ENCODE peak calls at places on chromosome 4, in nine cellular contexts. One of them, this sample, is unnamed.
A peak's percentile ranks its signal among the peaks of the same experiment; 100 is the strongest.

GRCh38 chr4:162115323-162115722 is 48.5 kb downstream of the FSTL5 start:
- DNase-seq in mucosa of gallbladder: no peak
- DNase-seq in H7: no peak
- DNase-seq in amniotic stem cell: no peak
- DNase-seq in activated T-helper 1 cell treated with anti-CD3 and anti-CD28 coated beads, Interleukin-2, amount 50 U/mL, for 16 hours: no peak
- DNase-seq in bronchial epithelial cell: no peak
- DNase-seq in A549: no peak
- DNase-seq in upper lobe of right lung: no peak
- DNase-seq in ascending aorta: no peak
- DNase-seq in this sample: no peak

GRCh38 chr4:97910005-97910404 is 233.3 kb downstream of the STPG2 start:
- DNase-seq in ascending aorta: no peak
- DNase-seq in A549: peak; percentile 5
- DNase-seq in upper lobe of right lung: no peak
- DNase-seq in mucosa of gallbladder: peak; percentile 23
- DNase-seq in amniotic stem cell: no peak
- DNase-seq in H7: peak; percentile 56
- DNase-seq in activated T-helper 1 cell treated with anti-CD3 and anti-CD28 coated beads, Interleukin-2, amount 50 U/mL, for 16 hours: no peak
- DNase-seq in bronchial epithelial cell: peak; percentile 3
- DNase-seq in this sample: peak; percentile 10

GRCh38 chr4:34091451-34091850 is 2152.9 kb downstream of the ARAP2 start:
- DNase-seq in amniotic stem cell: no peak
- DNase-seq in upper lobe of right lung: no peak
- DNase-seq in mucosa of gallbladder: no peak
- DNase-seq in activated T-helper 1 cell treated with anti-CD3 and anti-CD28 coated beads, Interleukin-2, amount 50 U/mL, for 16 hours: no peak
- DNase-seq in bronchial epithelial cell: no peak
- DNase-seq in H7: no peak
- DNase-seq in ascending aorta: no peak
- DNase-seq in A549: no peak
- DNase-seq in this sample: no peak

GRCh38 chr4:139607302-139608060 is 51.5 kb upstream of the SETD7 start:
- DNase-seq in amniotic stem cell: no peak
- DNase-seq in upper lobe of right lung: no peak
- DNase-seq in H7: no peak
- DNase-seq in bronchial epithelial cell: no peak
- DNase-seq in activated T-helper 1 cell treated with anti-CD3 and anti-CD28 coated beads, Interleukin-2, amount 50 U/mL, for 16 hours: no peak
- DNase-seq in A549: no peak
- DNase-seq in mucosa of gallbladder: no peak
- DNase-seq in ascending aorta: no peak
- DNase-seq in this sample: no peak

GRCh38 chr4:25437951-25438350 is 60.9 kb downstream of the ANAPC4 start:
- DNase-seq in upper lobe of right lung: no peak
- DNase-seq in amniotic stem cell: no peak
- DNase-seq in H7: no peak
- DNase-seq in A549: no peak
- DNase-seq in ascending aorta: no peak
- DNase-seq in activated T-helper 1 cell treated with anti-CD3 and anti-CD28 coated beads, Interleukin-2, amount 50 U/mL, for 16 hours: no peak
- DNase-seq in bronchial epithelial cell: no peak
- DNase-seq in mucosa of gallbladder: no peak
- DNase-seq in this sample: no peak

GRCh38 chr4:8342651-8343050 is 73.1 kb downstream of the HTRA3 start:
- DNase-seq in activated T-helper 1 cell treated with anti-CD3 and anti-CD28 coated beads, Interleukin-2, amount 50 U/mL, for 16 hours: no peak
- DNase-seq in ascending aorta: no peak
- DNase-seq in A549: no peak
- DNase-seq in upper lobe of right lung: no peak
- DNase-seq in H7: peak; percentile 92
- DNase-seq in bronchial epithelial cell: no peak
- DNase-seq in mucosa of gallbladder: no peak
- DNase-seq in amniotic stem cell: no peak
- DNase-seq in this sample: no peak

GRCh38 chr4:14726441-14727405 is 275.6 kb upstream of the CPEB2 start:
- DNase-seq in H7: no peak
- DNase-seq in amniotic stem cell: peak; percentile 43
- DNase-seq in mucosa of gallbladder: peak; percentile 23
- DNase-seq in activated T-helper 1 cell treated with anti-CD3 and anti-CD28 coated beads, Interleukin-2, amount 50 U/mL, for 16 hours: no peak
- DNase-seq in A549: peak; percentile 40
- DNase-seq in bronchial epithelial cell: peak; percentile 95
- DNase-seq in ascending aorta: no peak
- DNase-seq in upper lobe of right lung: no peak
- DNase-seq in this sample: no peak

GRCh38 chr4:175263537-175263936 is 345.4 kb downstream of the ADAM29 start:
- DNase-seq in activated T-helper 1 cell treated with anti-CD3 and anti-CD28 coated beads, Interleukin-2, amount 50 U/mL, for 16 hours: no peak
- DNase-seq in amniotic stem cell: no peak
- DNase-seq in H7: no peak
- DNase-seq in mucosa of gallbladder: no peak
- DNase-seq in A549: no peak
- DNase-seq in bronchial epithelial cell: no peak
- DNase-seq in ascending aorta: no peak
- DNase-seq in upper lobe of right lung: no peak
- DNase-seq in this sample: no peak

GRCh38 chr4:26420903-26421302 is 69.4 kb downstream of the CCKAR start:
- DNase-seq in amniotic stem cell: no peak
- DNase-seq in activated T-helper 1 cell treated with anti-CD3 and anti-CD28 coated beads, Interleukin-2, amount 50 U/mL, for 16 hours: no peak
- DNase-seq in bronchial epithelial cell: no peak
- DNase-seq in A549: no peak
- DNase-seq in ascending aorta: no peak
- DNase-seq in H7: peak; percentile 7
- DNase-seq in upper lobe of right lung: no peak
- DNase-seq in mucosa of gallbladder: no peak
- DNase-seq in this sample: no peak

GRCh38 chr4:152780267-152780811 is 585 bp downstream of the ARFIP1 start:
- DNase-seq in mucosa of gallbladder: no peak
- DNase-seq in amniotic stem cell: peak; percentile 8
- DNase-seq in A549: no peak
- DNase-seq in H7: no peak
- DNase-seq in bronchial epithelial cell: no peak
- DNase-seq in ascending aorta: no peak
- DNase-seq in upper lobe of right lung: no peak
- DNase-seq in activated T-helper 1 cell treated with anti-CD3 and anti-CD28 coated beads, Interleukin-2, amount 50 U/mL, for 16 hours: no peak
- DNase-seq in this sample: no peak

GRCh38 chr4:1172971-1173757 is 781 bp upstream of the SPON2 start:
- DNase-seq in upper lobe of right lung: peak; percentile 61
- DNase-seq in amniotic stem cell: no peak
- DNase-seq in bronchial epithelial cell: no peak
- DNase-seq in activated T-helper 1 cell treated with anti-CD3 and anti-CD28 coated beads, Interleukin-2, amount 50 U/mL, for 16 hours: no peak
- DNase-seq in A549: peak; percentile 56
- DNase-seq in mucosa of gallbladder: no peak
- DNase-seq in H7: no peak
- DNase-seq in ascending aorta: no peak
- DNase-seq in this sample: no peak

GRCh38 chr4:138673053-138673452 is 342.5 kb upstream of the NOCT start:
- DNase-seq in bronchial epithelial cell: no peak
- DNase-seq in activated T-helper 1 cell treated with anti-CD3 and anti-CD28 coated beads, Interleukin-2, amount 50 U/mL, for 16 hours: no peak
- DNase-seq in A549: no peak
- DNase-seq in amniotic stem cell: no peak
- DNase-seq in ascending aorta: no peak
- DNase-seq in H7: no peak
- DNase-seq in mucosa of gallbladder: no peak
- DNase-seq in upper lobe of right lung: no peak
- DNase-seq in this sample: no peak

GRCh38 chr4:98969813-98970212 is 25.7 kb upstream of the METAP1 start:
- DNase-seq in H7: no peak
- DNase-seq in upper lobe of right lung: no peak
- DNase-seq in mucosa of gallbladder: no peak
- DNase-seq in amniotic stem cell: no peak
- DNase-seq in activated T-helper 1 cell treated with anti-CD3 and anti-CD28 coated beads, Interleukin-2, amount 50 U/mL, for 16 hours: no peak
- DNase-seq in bronchial epithelial cell: no peak
- DNase-seq in ascending aorta: no peak
- DNase-seq in A549: no peak
- DNase-seq in this sample: no peak

GRCh38 chr4:56668267-56668666 is 12.8 kb downstream of the HOPX start:
- DNase-seq in A549: no peak
- DNase-seq in ascending aorta: no peak
- DNase-seq in H7: peak; percentile 55
- DNase-seq in bronchial epithelial cell: no peak
- DNase-seq in activated T-helper 1 cell treated with anti-CD3 and anti-CD28 coated beads, Interleukin-2, amount 50 U/mL, for 16 hours: no peak
- DNase-seq in upper lobe of right lung: no peak
- DNase-seq in mucosa of gallbladder: no peak
- DNase-seq in amniotic stem cell: no peak
- DNase-seq in this sample: peak; percentile 8

GRCh38 chr4:99861120-99861905 is 32.9 kb downstream of the LAMTOR3 start:
- DNase-seq in upper lobe of right lung: no peak
- DNase-seq in mucosa of gallbladder: no peak
- DNase-seq in bronchial epithelial cell: no peak
- DNase-seq in activated T-helper 1 cell treated with anti-CD3 and anti-CD28 coated beads, Interleukin-2, amount 50 U/mL, for 16 hours: no peak
- DNase-seq in amniotic stem cell: no peak
- DNase-seq in ascending aorta: no peak
- DNase-seq in H7: no peak
- DNase-seq in A549: no peak
- DNase-seq in this sample: no peak

GRCh38 chr4:143351149-143351691 is 14.5 kb downstream of the GAB1 start:
- DNase-seq in activated T-helper 1 cell treated with anti-CD3 and anti-CD28 coated beads, Interleukin-2, amount 50 U/mL, for 16 hours: no peak
- DNase-seq in ascending aorta: no peak
- DNase-seq in A549: no peak
- DNase-seq in upper lobe of right lung: no peak
- DNase-seq in amniotic stem cell: no peak
- DNase-seq in H7: no peak
- DNase-seq in bronchial epithelial cell: no peak
- DNase-seq in mucosa of gallbladder: no peak
- DNase-seq in this sample: no peak

GRCh38 chr4:3310301-3311094 is 17.7 kb downstream of the RGS12 start:
- DNase-seq in activated T-helper 1 cell treated with anti-CD3 and anti-CD28 coated beads, Interleukin-2, amount 50 U/mL, for 16 hours: no peak
- DNase-seq in mucosa of gallbladder: no peak
- DNase-seq in A549: no peak
- DNase-seq in amniotic stem cell: no peak
- DNase-seq in upper lobe of right lung: peak; percentile 51
- DNase-seq in ascending aorta: no peak
- DNase-seq in H7: no peak
- DNase-seq in bronchial epithelial cell: no peak
- DNase-seq in this sample: no peak

GRCh38 chr4:186037692-186038658 is 31.0 kb upstream of the TLR3 start:
- DNase-seq in upper lobe of right lung: no peak
- DNase-seq in mucosa of gallbladder: peak; percentile 78
- DNase-seq in H7: peak; percentile 58
- DNase-seq in activated T-helper 1 cell treated with anti-CD3 and anti-CD28 coated beads, Interleukin-2, amount 50 U/mL, for 16 hours: no peak
- DNase-seq in amniotic stem cell: no peak
- DNase-seq in ascending aorta: no peak
- DNase-seq in A549: peak; percentile 26
- DNase-seq in bronchial epithelial cell: peak; percentile 79
- DNase-seq in this sample: peak; percentile 79

GRCh38 chr4:173793937-173794510 is 264.0 kb upstream of the HAND2 start:
- DNase-seq in upper lobe of right lung: no peak
- DNase-seq in amniotic stem cell: no peak
- DNase-seq in activated T-helper 1 cell treated with anti-CD3 and anti-CD28 coated beads, Interleukin-2, amount 50 U/mL, for 16 hours: no peak
- DNase-seq in ascending aorta: no peak
- DNase-seq in mucosa of gallbladder: no peak
- DNase-seq in H7: no peak
- DNase-seq in A549: no peak
- DNase-seq in bronchial epithelial cell: no peak
- DNase-seq in this sample: no peak

GRCh38 chr4:47251363-47252135 is 212.0 kb downstream of the COMMD8 start:
- DNase-seq in A549: no peak
- DNase-seq in mucosa of gallbladder: no peak
- DNase-seq in bronchial epithelial cell: no peak
- DNase-seq in upper lobe of right lung: no peak
- DNase-seq in amniotic stem cell: no peak
- DNase-seq in ascending aorta: no peak
- DNase-seq in H7: no peak
- DNase-seq in activated T-helper 1 cell treated with anti-CD3 and anti-CD28 coated beads, Interleukin-2, amount 50 U/mL, for 16 hours: no peak
- DNase-seq in this sample: no peak

GRCh38 chr4:37540486-37540885 is 145.7 kb downstream of the RELL1 start:
- DNase-seq in H7: peak; percentile 57
- DNase-seq in mucosa of gallbladder: no peak
- DNase-seq in upper lobe of right lung: no peak
- DNase-seq in ascending aorta: no peak
- DNase-seq in activated T-helper 1 cell treated with anti-CD3 and anti-CD28 coated beads, Interleukin-2, amount 50 U/mL, for 16 hours: no peak
- DNase-seq in amniotic stem cell: no peak
- DNase-seq in bronchial epithelial cell: no peak
- DNase-seq in A549: no peak
- DNase-seq in this sample: no peak